ENCODE peak calls at places on chromosome 12, in ten cellular contexts. One of them, this sample, is unnamed.

GRCh38 chr12:31861360-31861759 is 97.9 kb upstream of the RESF1 start:
- DNase-seq in HFF-Myc: no peak
- DNase-seq in GM23338: no peak
- DNase-seq in CD8-positive, alpha-beta T cell: no peak
- DNase-seq in nephron progenitor cell: no peak
- DNase-seq in HFFc6: no peak
- DNase-seq in upper lobe of right lung: no peak
- DNase-seq in RWPE2: no peak
- DNase-seq in neural crest cell: no peak
- DNase-seq in activated B cell treated with CpG ODN at 0.5 μM for 24 hours: no peak
- DNase-seq in this sample: no peak

GRCh38 chr12:118307069-118307954 is 65.4 kb downstream of the TAOK3 start:
- DNase-seq in HFF-Myc: peak
- DNase-seq in GM23338: no peak
- DNase-seq in CD8-positive, alpha-beta T cell: no peak
- DNase-seq in nephron progenitor cell: no peak
- DNase-seq in HFFc6: peak
- DNase-seq in upper lobe of right lung: no peak
- DNase-seq in RWPE2: no peak
- DNase-seq in neural crest cell: no peak
- DNase-seq in activated B cell treated with CpG ODN at 0.5 μM for 24 hours: no peak
- DNase-seq in this sample: no peak

GRCh38 chr12:84329933-84330332 is 582.7 kb downstream of the SLC6A15 start:
- DNase-seq in HFF-Myc: no peak
- DNase-seq in GM23338: no peak
- DNase-seq in CD8-positive, alpha-beta T cell: no peak
- DNase-seq in nephron progenitor cell: no peak
- DNase-seq in HFFc6: no peak
- DNase-seq in upper lobe of right lung: no peak
- DNase-seq in RWPE2: no peak
- DNase-seq in neural crest cell: no peak
- DNase-seq in activated B cell treated with CpG ODN at 0.5 μM for 24 hours: no peak
- DNase-seq in this sample: no peak

GRCh38 chr12:59664495-59664894 is 68.7 kb downstream of the SLC16A7 start:
- DNase-seq in HFF-Myc: no peak
- DNase-seq in GM23338: no peak
- DNase-seq in CD8-positive, alpha-beta T cell: no peak
- DNase-seq in nephron progenitor cell: no peak
- DNase-seq in HFFc6: no peak
- DNase-seq in upper lobe of right lung: no peak
- DNase-seq in RWPE2: no peak
- DNase-seq in neural crest cell: no peak
- DNase-seq in activated B cell treated with CpG ODN at 0.5 μM for 24 hours: no peak
- DNase-seq in this sample: no peak

GRCh38 chr12:118357327-118358007 is 15.2 kb downstream of the TAOK3 start:
- DNase-seq in HFF-Myc: peak
- DNase-seq in GM23338: no peak
- DNase-seq in CD8-positive, alpha-beta T cell: peak
- DNase-seq in nephron progenitor cell: no peak
- DNase-seq in HFFc6: peak
- DNase-seq in upper lobe of right lung: no peak
- DNase-seq in RWPE2: no peak
- DNase-seq in neural crest cell: no peak
- DNase-seq in activated B cell treated with CpG ODN at 0.5 μM for 24 hours: no peak
- DNase-seq in this sample: no peak

GRCh38 chr12:77924703-77925102 is 94.0 kb downstream of the NAV3 start:
- DNase-seq in HFF-Myc: no peak
- DNase-seq in GM23338: no peak
- DNase-seq in CD8-positive, alpha-beta T cell: no peak
- DNase-seq in nephron progenitor cell: no peak
- DNase-seq in HFFc6: peak
- DNase-seq in upper lobe of right lung: no peak
- DNase-seq in RWPE2: no peak
- DNase-seq in neural crest cell: no peak
- DNase-seq in activated B cell treated with CpG ODN at 0.5 μM for 24 hours: no peak
- DNase-seq in this sample: no peak

GRCh38 chr12:27861428-27862167 is 81.6 kb upstream of the MANSC4 start:
- DNase-seq in HFF-Myc: no peak
- DNase-seq in GM23338: no peak
- DNase-seq in CD8-positive, alpha-beta T cell: no peak
- DNase-seq in nephron progenitor cell: no peak
- DNase-seq in HFFc6: no peak
- DNase-seq in upper lobe of right lung: no peak
- DNase-seq in RWPE2: no peak
- DNase-seq in neural crest cell: no peak
- DNase-seq in activated B cell treated with CpG ODN at 0.5 μM for 24 hours: no peak
- DNase-seq in this sample: no peak

GRCh38 chr12:2332266-2332665 is 279.5 kb downstream of the CACNA1C start:
- DNase-seq in HFF-Myc: no peak
- DNase-seq in GM23338: no peak
- DNase-seq in CD8-positive, alpha-beta T cell: no peak
- DNase-seq in nephron progenitor cell: no peak
- DNase-seq in HFFc6: peak
- DNase-seq in upper lobe of right lung: no peak
- DNase-seq in RWPE2: no peak
- DNase-seq in neural crest cell: no peak
- DNase-seq in activated B cell treated with CpG ODN at 0.5 μM for 24 hours: no peak
- DNase-seq in this sample: no peak

GRCh38 chr12:6980740-6981139 is 10.0 kb downstream of the EMG1 start:
- DNase-seq in HFF-Myc: no peak
- DNase-seq in GM23338: no peak
- DNase-seq in CD8-positive, alpha-beta T cell: no peak
- DNase-seq in nephron progenitor cell: no peak
- DNase-seq in HFFc6: no peak
- DNase-seq in upper lobe of right lung: no peak
- DNase-seq in RWPE2: no peak
- DNase-seq in neural crest cell: no peak
- DNase-seq in activated B cell treated with CpG ODN at 0.5 μM for 24 hours: no peak
- DNase-seq in this sample: no peak

DNA sequence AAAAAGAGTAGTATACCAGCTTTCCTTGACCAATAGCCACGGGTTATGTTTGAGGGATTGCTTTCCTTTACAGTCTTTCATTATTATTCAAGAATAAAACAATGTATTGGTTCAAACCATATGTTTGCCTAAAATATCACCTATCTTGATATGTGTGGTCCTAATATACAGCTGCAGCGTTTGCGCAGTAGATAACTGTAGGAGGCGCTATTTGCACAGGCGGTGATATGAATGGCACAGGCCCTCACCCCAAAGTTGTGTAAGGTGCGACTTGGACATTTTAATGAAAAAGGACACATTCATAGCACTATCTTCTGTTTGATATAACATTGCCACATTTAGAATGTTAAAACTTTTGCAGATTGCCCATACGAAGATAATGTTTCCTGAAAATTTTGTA is 298.4 kb downstream of the TRHDE start:
- DNase-seq in HFF-Myc: no peak
- DNase-seq in GM23338: peak
- DNase-seq in CD8-positive, alpha-beta T cell: no peak
- DNase-seq in nephron progenitor cell: peak
- DNase-seq in HFFc6: no peak
- DNase-seq in upper lobe of right lung: no peak
- DNase-seq in RWPE2: no peak
- DNase-seq in neural crest cell: peak
- DNase-seq in activated B cell treated with CpG ODN at 0.5 μM for 24 hours: no peak
- DNase-seq in this sample: no peak
- TF ChIP-seq CTCF in HFF-Myc: peak
- TF ChIP-seq CTCF in GM23338: peak
- TF ChIP-seq CTCF in CD8-positive, alpha-beta T cell: no peak
- TF ChIP-seq CTCF in nephron progenitor cell: peak
- TF ChIP-seq CTCF in HFFc6: peak
- TF ChIP-seq CTCF in upper lobe of right lung: peak
- TF ChIP-seq CTCF in RWPE2: peak
- TF ChIP-seq CTCF in neural crest cell: peak
- TF ChIP-seq CTCF in activated B cell treated with CpG ODN at 0.5 μM for 24 hours: no peak
- TF ChIP-seq CTCF in this sample: peak

GRCh38 chr12:40749863-40750262 is 57.6 kb downstream of the CNTN1 start:
- DNase-seq in HFF-Myc: no peak
- DNase-seq in GM23338: no peak
- DNase-seq in CD8-positive, alpha-beta T cell: no peak
- DNase-seq in nephron progenitor cell: no peak
- DNase-seq in HFFc6: no peak
- DNase-seq in upper lobe of right lung: no peak
- DNase-seq in RWPE2: no peak
- DNase-seq in neural crest cell: no peak
- DNase-seq in activated B cell treated with CpG ODN at 0.5 μM for 24 hours: no peak
- DNase-seq in this sample: no peak

GRCh38 chr12:40745386-40745785 is 53.1 kb downstream of the CNTN1 start:
- DNase-seq in HFF-Myc: no peak
- DNase-seq in GM23338: peak
- DNase-seq in CD8-positive, alpha-beta T cell: no peak
- DNase-seq in nephron progenitor cell: no peak
- DNase-seq in HFFc6: no peak
- DNase-seq in upper lobe of right lung: no peak
- DNase-seq in RWPE2: no peak
- DNase-seq in neural crest cell: no peak
- DNase-seq in activated B cell treated with CpG ODN at 0.5 μM for 24 hours: no peak
- DNase-seq in this sample: no peak
- TF ChIP-seq CTCF in HFF-Myc: no peak
- TF ChIP-seq CTCF in GM23338: peak
- TF ChIP-seq CTCF in CD8-positive, alpha-beta T cell: no peak
- TF ChIP-seq CTCF in nephron progenitor cell: no peak
- TF ChIP-seq CTCF in HFFc6: no peak
- TF ChIP-seq CTCF in upper lobe of right lung: no peak
- TF ChIP-seq CTCF in RWPE2: peak
- TF ChIP-seq CTCF in neural crest cell: no peak
- TF ChIP-seq CTCF in activated B cell treated with CpG ODN at 0.5 μM for 24 hours: no peak
- TF ChIP-seq CTCF in this sample: no peak

GRCh38 chr12:109896188-109896587 is 3.9 kb upstream of the TCHP start:
- DNase-seq in HFF-Myc: no peak
- DNase-seq in GM23338: no peak
- DNase-seq in CD8-positive, alpha-beta T cell: no peak
- DNase-seq in nephron progenitor cell: no peak
- DNase-seq in HFFc6: no peak
- DNase-seq in upper lobe of right lung: no peak
- DNase-seq in RWPE2: no peak
- DNase-seq in neural crest cell: no peak
- DNase-seq in activated B cell treated with CpG ODN at 0.5 μM for 24 hours: no peak
- DNase-seq in this sample: no peak

GRCh38 chr12:109900752-109901580 is 892 bp downstream of the TCHP start:
- DNase-seq in HFF-Myc: no peak
- DNase-seq in GM23338: peak
- DNase-seq in CD8-positive, alpha-beta T cell: no peak
- DNase-seq in nephron progenitor cell: peak
- DNase-seq in HFFc6: no peak
- DNase-seq in upper lobe of right lung: no peak
- DNase-seq in RWPE2: no peak
- DNase-seq in neural crest cell: no peak
- DNase-seq in activated B cell treated with CpG ODN at 0.5 μM for 24 hours: no peak
- DNase-seq in this sample: no peak

GRCh38 chr12:109897029-109897428 is 3.0 kb upstream of the TCHP start:
- DNase-seq in HFF-Myc: no peak
- DNase-seq in GM23338: no peak
- DNase-seq in CD8-positive, alpha-beta T cell: no peak
- DNase-seq in nephron progenitor cell: no peak
- DNase-seq in HFFc6: no peak
- DNase-seq in upper lobe of right lung: no peak
- DNase-seq in RWPE2: no peak
- DNase-seq in neural crest cell: no peak
- DNase-seq in activated B cell treated with CpG ODN at 0.5 μM for 24 hours: no peak
- DNase-seq in this sample: no peak

GRCh38 chr12:109902866-109903265 is 2.8 kb downstream of the TCHP start:
- DNase-seq in HFF-Myc: no peak
- DNase-seq in GM23338: peak
- DNase-seq in CD8-positive, alpha-beta T cell: no peak
- DNase-seq in nephron progenitor cell: peak
- DNase-seq in HFFc6: no peak
- DNase-seq in upper lobe of right lung: no peak
- DNase-seq in RWPE2: no peak
- DNase-seq in neural crest cell: no peak
- DNase-seq in activated B cell treated with CpG ODN at 0.5 μM for 24 hours: no peak
- DNase-seq in this sample: no peak

DNA sequence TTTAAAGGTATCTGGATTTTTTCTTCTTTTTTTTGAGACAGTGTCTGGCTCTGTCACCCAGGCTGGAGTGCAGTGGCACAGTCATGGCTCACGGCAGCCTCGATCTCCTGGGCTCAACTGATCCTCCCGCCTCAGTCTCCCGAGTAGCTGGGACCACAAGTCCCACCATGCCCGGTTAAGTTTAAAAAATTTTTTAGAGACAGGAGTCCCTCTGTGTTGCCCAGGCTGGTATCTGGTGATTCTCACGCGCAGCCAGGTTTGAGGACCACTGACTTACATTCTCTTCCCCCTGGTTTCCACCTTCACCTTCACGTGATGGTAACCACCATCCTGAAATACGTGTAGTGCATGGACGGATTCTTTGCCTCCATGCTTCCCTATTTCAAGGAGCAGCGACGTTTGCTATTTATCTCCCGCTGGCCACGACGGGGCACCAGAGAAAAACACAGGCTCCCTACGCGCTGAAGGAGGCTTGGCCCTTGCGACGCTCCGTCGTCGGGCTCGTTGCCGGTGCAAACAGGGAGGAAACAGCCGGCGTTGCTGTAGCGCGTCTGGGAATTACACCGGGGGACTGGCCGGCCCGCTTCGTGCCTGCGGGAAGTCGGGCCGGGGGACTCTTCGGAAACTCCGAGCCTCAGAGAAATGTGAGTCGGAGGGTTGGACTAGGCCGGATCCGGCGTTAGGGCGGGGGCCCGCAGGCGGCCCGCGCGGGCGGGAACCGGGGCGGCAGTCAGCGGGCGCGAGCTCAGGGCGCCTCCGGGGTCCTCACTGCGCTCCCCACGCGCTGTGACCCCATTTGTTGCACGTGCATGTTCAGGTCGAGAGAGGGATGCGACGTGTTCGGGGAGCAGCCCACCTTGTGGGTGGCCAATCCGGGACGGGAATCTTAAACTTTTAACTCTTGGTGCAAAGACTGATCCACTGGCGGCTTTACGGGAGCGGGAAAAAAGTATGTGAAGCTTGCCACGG is at the start of gene TCHP:
- DNase-seq in HFF-Myc: peak
- DNase-seq in GM23338: peak
- DNase-seq in CD8-positive, alpha-beta T cell: peak
- DNase-seq in nephron progenitor cell: peak
- DNase-seq in HFFc6: peak
- DNase-seq in upper lobe of right lung: peak
- DNase-seq in RWPE2: no peak
- DNase-seq in neural crest cell: peak
- DNase-seq in activated B cell treated with CpG ODN at 0.5 μM for 24 hours: peak
- DNase-seq in this sample: peak
- TF ChIP-seq CTCF in HFF-Myc: peak
- TF ChIP-seq CTCF in GM23338: no peak
- TF ChIP-seq CTCF in CD8-positive, alpha-beta T cell: no peak
- TF ChIP-seq CTCF in nephron progenitor cell: no peak
- TF ChIP-seq CTCF in HFFc6: peak
- TF ChIP-seq CTCF in upper lobe of right lung: peak
- TF ChIP-seq CTCF in RWPE2: peak
- TF ChIP-seq CTCF in neural crest cell: peak
- TF ChIP-seq CTCF in activated B cell treated with CpG ODN at 0.5 μM for 24 hours: no peak
- TF ChIP-seq CTCF in this sample: no peak

DNA sequence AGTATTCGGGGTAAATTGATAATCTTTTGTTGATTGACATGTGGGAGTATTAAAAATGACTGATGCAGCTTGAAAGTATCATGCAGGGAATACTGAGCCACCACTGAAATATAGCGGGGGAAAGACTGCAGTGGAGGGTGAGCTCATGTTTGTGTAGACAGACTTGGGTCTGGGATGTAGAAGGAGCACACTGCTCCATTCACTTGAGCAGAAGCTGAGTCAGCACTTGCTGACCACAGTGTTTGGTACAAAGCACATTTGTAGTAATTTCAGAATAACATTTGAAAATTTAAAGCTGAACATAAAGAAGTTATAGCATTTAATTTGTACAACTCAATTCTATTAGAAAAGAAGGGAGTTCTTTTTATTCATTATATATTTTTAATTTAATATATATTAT is 304.3 kb upstream of the PRICKLE1 start:
- DNase-seq in HFF-Myc: no peak
- DNase-seq in GM23338: no peak
- DNase-seq in CD8-positive, alpha-beta T cell: no peak
- DNase-seq in nephron progenitor cell: no peak
- DNase-seq in HFFc6: no peak
- DNase-seq in upper lobe of right lung: no peak
- DNase-seq in RWPE2: no peak
- DNase-seq in neural crest cell: no peak
- DNase-seq in activated B cell treated with CpG ODN at 0.5 μM for 24 hours: no peak
- DNase-seq in this sample: no peak
- TF ChIP-seq CTCF in HFF-Myc: no peak
- TF ChIP-seq CTCF in GM23338: no peak
- TF ChIP-seq CTCF in CD8-positive, alpha-beta T cell: no peak
- TF ChIP-seq CTCF in nephron progenitor cell: no peak
- TF ChIP-seq CTCF in HFFc6: no peak
- TF ChIP-seq CTCF in upper lobe of right lung: no peak
- TF ChIP-seq CTCF in RWPE2: no peak
- TF ChIP-seq CTCF in neural crest cell: no peak
- TF ChIP-seq CTCF in activated B cell treated with CpG ODN at 0.5 μM for 24 hours: no peak
- TF ChIP-seq CTCF in this sample: no peak